ENCODE peak calls at places on chromosomes 5 and 9, in six cellular contexts. Y, K, V, L, M and P are unnamed samples.

GRCh38 chr9:133430244-133430643 is 8.1 kb downstream of the ADAMTS13 start:
- DNase-seq in Y (no peak), K (no peak), V (no peak), L (no peak), M (no peak), P (no peak)

GRCh38 chr5:24272735-24273134 is 372.0 kb downstream of the CDH10 start:
- DNase-seq in Y (no peak), K (no peak), V (no peak), L (no peak), M (no peak), P (no peak)

GRCh38 chr9:129197978-129198736 is 20.1 kb upstream of the IER5L start:
- DNase-seq in Y (no peak), K (peak), V (no peak), L (no peak), M (no peak), P (no peak)

GRCh38 chr5:55773057-55773456 is 35.2 kb downstream of the DDX4 start:
- DNase-seq in Y (no peak), K (no peak), V (no peak), L (peak), M (no peak), P (no peak)

GRCh38 chr5:134821841-134822240 is 23.9 kb upstream of the C5orf24 start:
- DNase-seq in Y (no peak), K (no peak), V (no peak), L (no peak), M (no peak), P (no peak)

GRCh38 chr9:83167126-83167525 is 104.2 kb upstream of the RASEF start:
- DNase-seq in Y (no peak), K (no peak), V (no peak), L (no peak), M (no peak), P (no peak)

GRCh38 chr9:98647236-98647635 is 61.5 kb downstream of the GABBR2 start:
- DNase-seq in Y (no peak), K (no peak), V (no peak), L (no peak), M (no peak), P (no peak)

GRCh38 chr5:130425405-130425804 is 521.1 kb downstream of the CHSY3 start:
- DNase-seq in Y (no peak), K (no peak), V (no peak), L (peak), M (no peak), P (no peak)

GRCh38 chr5:81826128-81826527 is 75.2 kb upstream of the SSBP2 start:
- DNase-seq in Y (no peak), K (no peak), V (no peak), L (no peak), M (no peak), P (no peak)

GRCh38 chr5:74538206-74538661 is 102.3 kb downstream of the ENC1 start:
- DNase-seq in Y (no peak), K (peak), V (no peak), L (peak), M (no peak), P (no peak)

GRCh38 chr9:86839522-86839921 is 107.8 kb downstream of the GAS1 start:
- DNase-seq in Y (no peak), K (no peak), V (no peak), L (no peak), M (no peak), P (no peak)

GRCh38 chr9:137303031-137303892 is 1.2 kb upstream of the NRARP start:
- DNase-seq in Y (no peak), K (no peak), V (no peak), L (no peak), M (no peak), P (no peak)
- TF ChIP-seq JUN in Y (peak), K (no peak), V (no peak), L (no peak), M (no peak), P (no peak)

DNA sequence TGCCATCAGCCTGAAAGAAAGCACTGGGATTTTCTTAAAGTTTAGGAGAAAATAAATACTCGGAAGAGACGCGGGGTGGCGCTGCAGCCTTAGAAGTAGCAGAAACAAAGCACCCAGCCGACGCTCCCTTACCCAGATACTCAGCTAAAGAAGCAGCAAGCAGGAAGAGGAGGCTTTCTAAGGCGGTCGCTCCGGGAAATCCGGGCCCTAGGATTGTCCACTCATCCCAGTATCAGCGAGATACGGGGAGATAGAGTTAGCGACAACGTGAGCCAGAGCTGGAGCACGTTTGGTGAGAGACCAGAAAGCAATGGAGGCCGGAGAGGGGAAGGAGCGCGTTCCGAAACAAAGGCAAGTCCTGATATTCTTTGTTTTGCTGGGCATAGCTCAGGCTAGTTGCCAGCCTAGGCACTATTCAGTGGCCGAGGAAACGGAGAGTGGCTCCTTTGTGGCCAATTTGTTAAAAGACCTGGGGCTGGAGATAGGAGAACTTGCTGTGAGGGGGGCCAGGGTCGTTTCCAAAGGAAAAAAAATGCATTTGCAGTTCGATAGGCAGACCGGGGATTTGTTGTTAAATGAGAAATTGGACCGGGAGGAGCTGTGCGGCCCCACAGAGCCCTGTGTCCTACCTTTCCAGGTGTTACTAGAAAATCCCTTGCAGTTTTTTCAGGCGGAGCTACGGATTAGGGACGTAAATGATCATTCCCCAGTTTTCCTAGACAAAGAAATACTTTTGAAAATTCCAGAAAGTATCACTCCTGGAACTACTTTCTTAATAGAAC is at the start of gene PCDHB2:
- DNase-seq in Y (peak), K (peak), V (peak), L (peak), M (peak), P (peak)
- TF ChIP-seq JUN in Y (no peak), K (no peak), V (no peak), L (no peak), M (no peak), P (no peak)

GRCh38 chr5:93186031-93186682 is 394.9 kb downstream of the NR2F1-AS1 start:
- DNase-seq in Y (no peak), K (peak), V (no peak), L (no peak), M (no peak), P (no peak)
- TF ChIP-seq JUN in Y (no peak), K (no peak), V (no peak), L (no peak), M (no peak), P (no peak)

GRCh38 chr9:101849102-101849707 is 110.8 kb upstream of the GRIN3A start:
- DNase-seq in Y (no peak), K (no peak), V (no peak), L (peak), M (no peak), P (no peak)
- TF ChIP-seq JUN in Y (no peak), K (no peak), V (no peak), L (no peak), M (no peak), P (no peak)

DNA sequence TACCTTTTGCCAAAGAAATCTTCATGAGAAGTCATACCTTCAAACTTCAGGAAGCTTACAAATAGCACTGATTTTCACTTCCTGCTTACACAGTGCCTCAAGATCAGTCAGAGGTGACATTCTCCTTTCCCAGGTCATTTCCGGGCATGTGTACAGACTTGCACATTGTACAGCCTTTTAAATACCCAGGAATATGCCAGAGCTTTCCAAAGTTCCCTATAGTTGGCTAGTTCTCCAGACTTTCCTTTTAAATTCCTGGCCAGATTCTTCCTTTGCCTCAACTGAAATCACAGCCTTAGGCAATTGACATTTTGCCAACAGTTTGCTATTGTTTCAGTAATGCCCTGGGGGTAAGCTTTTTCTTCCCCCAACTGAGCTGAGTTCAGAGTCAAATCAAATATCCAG is 47.2 kb downstream of the RFX3 start:
- DNase-seq in Y (no peak), K (peak), V (no peak), L (peak), M (no peak), P (no peak)
- TF ChIP-seq JUN in Y (no peak), K (peak), V (no peak), L (no peak), M (no peak), P (no peak)